ENCODE peak calls at places on chromosomes 4 and X, in six cellular contexts. M is left ventricle myocardium inferior; X is iPS DF 6.9; A is PC-3; R is CD8-positive, alpha-beta T cell; D is osteoblast. I is an unnamed sample.

GRCh38 chr4:38237139-38237538 is 276.9 kb downstream of the PTTG2 start:
- DNase-seq in M (no peak), X (no peak), A (peak), R (no peak), D (peak), I (peak)

GRCh38 chrX:72352786-72353185 is 47.1 kb upstream of the CITED1 start:
- DNase-seq in M (no peak), X (no peak), A (no peak), R (no peak), D (no peak), I (no peak)

GRCh38 chr4:186738421-186738820 is 14.8 kb upstream of the FAT1 start:
- DNase-seq in M (no peak), X (no peak), A (no peak), R (no peak), D (no peak), I (no peak)

GRCh38 chr4:169385356-169385755 is 114.6 kb upstream of the SH3RF1 start:
- DNase-seq in M (no peak), X (no peak), A (peak), R (no peak), D (peak), I (no peak)

GRCh38 chrX:136961594-136962135 is 72.1 kb downstream of the GPR101 start:
- DNase-seq in M (no peak), X (no peak), A (no peak), R (no peak), D (no peak), I (no peak)

GRCh38 chr4:2931765-2932560 is 31.2 kb downstream of the NOP14 start:
- DNase-seq in M (peak), X (no peak), A (no peak), R (no peak), D (peak), I (no peak)

GRCh38 chr4:135277980-135278315 is 1076.4 kb upstream of the PABPC4L start:
- DNase-seq in M (no peak), X (no peak), A (no peak), R (no peak), D (no peak), I (no peak)

GRCh38 chr4:52701207-52701606 is 42.1 kb upstream of the USP46 start:
- DNase-seq in M (no peak), X (no peak), A (no peak), R (no peak), D (no peak), I (no peak)

GRCh38 chr4:39539026-39539690 is 11.9 kb upstream of the UGDH start:
- DNase-seq in M (no peak), X (no peak), A (peak), R (no peak), D (peak), I (no peak)

GRCh38 chr4:764405-765169 is 59.0 kb downstream of the PCGF3 start:
- DNase-seq in M (no peak), X (no peak), A (no peak), R (no peak), D (peak), I (no peak)

GRCh38 chr4:768076-768475 is 57.9 kb downstream of the CPLX1 start:
- DNase-seq in M (no peak), X (no peak), A (no peak), R (no peak), D (peak), I (no peak)

GRCh38 chr4:766152-766515 is 59.8 kb downstream of the CPLX1 start:
- DNase-seq in M (no peak), X (no peak), A (peak), R (no peak), D (peak), I (peak)

GRCh38 chr4:768995-769394 is 56.9 kb downstream of the CPLX1 start:
- DNase-seq in M (no peak), X (no peak), A (no peak), R (no peak), D (peak), I (no peak)

GRCh38 chr4:766559-767283 is 59.2 kb downstream of the CPLX1 start:
- DNase-seq in M (no peak), X (no peak), A (no peak), R (no peak), D (peak), I (no peak)
- H3K27ac ChIP-seq in M (peak), X (no peak), A (no peak), R (no peak), D (peak), I (peak)

GRCh38 chrX:112846787-112847186 is 6.2 kb upstream of the AMOT start:
- DNase-seq in M (no peak), X (no peak), A (no peak), R (no peak), D (no peak), I (no peak)

GRCh38 chrX:112849010-112849409 is 8.4 kb upstream of the AMOT start:
- DNase-seq in M (no peak), X (no peak), A (no peak), R (no peak), D (no peak), I (no peak)

GRCh38 chrX:112851161-112851779 is 10.6 kb upstream of the AMOT start:
- DNase-seq in M (no peak), X (no peak), A (no peak), R (no peak), D (no peak), I (no peak)

GRCh38 chrX:112852850-112853249 is 12.2 kb upstream of the AMOT start:
- DNase-seq in M (no peak), X (no peak), A (no peak), R (no peak), D (no peak), I (no peak)

GRCh38 chrX:112851806-112852205 is 11.2 kb upstream of the AMOT start:
- DNase-seq in M (no peak), X (no peak), A (no peak), R (no peak), D (no peak), I (no peak)
- H3K27ac ChIP-seq in M (no peak), X (no peak), A (no peak), R (no peak), D (no peak), I (no peak)

DNA sequence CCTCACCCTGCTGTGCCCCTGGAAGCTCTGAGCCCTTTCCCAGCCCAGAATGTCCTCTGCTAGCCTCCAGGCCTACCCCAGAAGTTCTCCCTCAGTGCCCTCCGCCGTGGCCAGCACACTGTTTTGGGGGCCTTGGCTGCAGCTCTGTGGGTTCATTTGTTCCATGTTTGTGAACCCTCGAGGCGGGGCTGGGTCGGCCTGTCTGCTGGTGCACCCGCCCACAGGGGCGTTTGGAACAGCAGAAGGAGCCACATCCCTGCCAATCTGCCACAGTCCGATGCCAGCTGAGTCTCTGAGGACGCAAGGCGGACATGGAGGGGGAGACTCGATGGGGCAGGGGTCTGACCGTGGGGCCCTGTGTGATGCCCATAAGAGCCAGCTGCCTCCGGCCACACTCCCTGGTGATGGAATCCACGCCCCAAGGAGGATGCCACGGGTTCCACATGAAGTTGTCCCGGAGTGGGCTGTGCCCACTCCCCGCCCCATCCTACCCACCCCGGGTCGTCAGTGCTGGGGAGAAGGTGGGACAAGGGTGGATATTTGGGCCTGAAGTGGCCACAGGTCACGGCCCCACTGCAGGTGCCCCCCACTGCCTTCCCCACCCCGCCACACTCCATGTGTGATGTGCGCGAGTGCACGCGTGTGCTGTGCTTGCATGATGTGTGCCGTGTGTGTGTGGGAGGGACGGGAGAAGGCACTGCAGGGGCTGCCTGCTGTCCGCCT is 7.1 kb downstream of the ATP5ME start:
- DNase-seq in M (no peak), X (no peak), A (no peak), R (no peak), D (no peak), I (no peak)
- H3K27ac ChIP-seq in M (no peak), X (no peak), A (no peak), R (no peak), D (no peak), I (no peak)

GRCh38 chr4:159175165-159175988 is 72.5 kb downstream of the RAPGEF2 start:
- DNase-seq in M (peak), X (peak), A (peak), R (peak), D (no peak), I (peak)
- H3K27ac ChIP-seq in M (peak), X (peak), A (peak), R (no peak), D (peak), I (no peak)

GRCh38 chrX:23803931-23804381 is 21.0 kb downstream of the SAT1 start:
- DNase-seq in M (peak), X (no peak), A (peak), R (no peak), D (peak), I (peak)

GRCh38 chrX:23805379-23805778 is 22.4 kb downstream of the SAT1 start:
- DNase-seq in M (no peak), X (no peak), A (no peak), R (no peak), D (no peak), I (no peak)

GRCh38 chrX:23802431-23802830 is 19.5 kb downstream of the SAT1 start:
- DNase-seq in M (no peak), X (no peak), A (no peak), R (no peak), D (no peak), I (no peak)

GRCh38 chrX:23799469-23800065 is 16.6 kb downstream of the SAT1 start:
- DNase-seq in M (no peak), X (no peak), A (no peak), R (no peak), D (no peak), I (no peak)

GRCh38 chrX:23804578-23804977 is 21.6 kb downstream of the SAT1 start:
- DNase-seq in M (no peak), X (no peak), A (no peak), R (no peak), D (no peak), I (no peak)
- H3K27ac ChIP-seq in M (peak), X (no peak), A (peak), R (no peak), D (peak), I (peak)